ENCODE peak calls at places on chromosomes 5 and 9, in four cellular contexts. K is CD8-positive, alpha-beta T cell; Q is pancreas; W is heart left ventricle. D is an unnamed sample.

GRCh38 chr5:44365351-44365750 is 23.9 kb downstream of the FGF10 start:
- DNase-seq in K (no peak), Q (no peak), W (no peak), D (no peak)

GRCh38 chr5:40797273-40798011 is 732 bp downstream of the PRKAA1 start:
- DNase-seq in W (peak; percentile 80), Q (peak; percentile 42), K (peak; percentile 65), D (peak; percentile 57)

GRCh38 chr9:127104465-127105311 is 17.7 kb downstream of the ANGPTL2 start:
- DNase-seq in W (no peak), Q (no peak), K (no peak), D (no peak)

GRCh38 chr9:115200711-115201505 is 83.0 kb upstream of the TNC start:
- DNase-seq in Q (no peak), K (no peak), W (no peak), D (no peak)

GRCh38 chr9:126791406-126792230 is 13.2 kb upstream of the ZBTB43 start:
- DNase-seq in Q (no peak), K (no peak), W (no peak), D (no peak)

GRCh38 chr5:66072031-66072430 is 72.1 kb upstream of the SREK1 start:
- DNase-seq in K (no peak), W (no peak), Q (no peak), D (no peak)

GRCh38 chr5:45081082-45081481 is 272.3 kb downstream of the MRPS30 start:
- DNase-seq in Q (no peak), K (no peak), W (no peak), D (no peak)

GRCh38 chr9:77005216-77005615 is 14.2 kb upstream of the FOXB2 start:
- DNase-seq in K (no peak), W (no peak), Q (no peak), D (no peak)

GRCh38 chr5:64690417-64691151 is at the start of gene SHISAL2B:
- DNase-seq in W (no peak), Q (no peak), K (no peak), D (no peak)

GRCh38 chr5:79436224-79436623 is 77.7 kb downstream of the HOMER1 start:
- DNase-seq in K (no peak), W (no peak), Q (no peak), D (no peak)

GRCh38 chr5:80083115-80083890 is 48.2 kb downstream of the THBS4 start:
- DNase-seq in K (no peak), W (peak; percentile 34), Q (no peak), D (peak; percentile 15)

GRCh38 chr5:125043781-125044391 is 297.4 kb upstream of the ZNF608 start:
- DNase-seq in Q (peak; percentile 76), W (peak; percentile 86), K (no peak), D (no peak)

GRCh38 chr5:154371687-154372086 is 74.1 kb upstream of the SAP30L start:
- DNase-seq in Q (no peak), W (no peak), K (no peak), D (no peak)

GRCh38 chr5:175814676-175815075 is 56.7 kb upstream of the CPLX2 start:
- DNase-seq in W (no peak), K (no peak), Q (no peak), D (no peak)

GRCh38 chr5:43401827-43402226 is 10.4 kb downstream of the CCL28 start:
- DNase-seq in W (no peak), K (no peak), Q (no peak), D (no peak)

GRCh38 chr5:137693307-137693950 is 42.5 kb downstream of the KLHL3 start:
- DNase-seq in W (no peak), Q (no peak), K (no peak), D (no peak)

GRCh38 chr9:110691002-110691549 is 22.5 kb downstream of the MUSK start:
- DNase-seq in W (no peak), Q (no peak), K (no peak), D (no peak)

GRCh38 chr9:116566677-116567488 is 120.2 kb upstream of the TRIM32 start:
- DNase-seq in W (no peak), Q (peak; percentile 46), K (no peak), D (no peak)

GRCh38 chr5:116280149-116280803 is 195.5 kb downstream of the COMMD10 start:
- DNase-seq in Q (no peak), W (no peak), K (no peak), D (no peak)

GRCh38 chr5:125348221-125348692 is 601.8 kb upstream of the ZNF608 start:
- DNase-seq in Q (no peak), W (peak; percentile 31), K (no peak), D (no peak)

GRCh38 chr5:126138475-126139005 is 284.7 kb upstream of the GRAMD2B start:
- DNase-seq in Q (no peak), K (no peak), W (no peak), D (no peak)

GRCh38 chr5:96781031-96781733 is 26.6 kb downstream of the ERAP1 start:
- DNase-seq in Q (no peak), W (no peak), K (no peak), D (no peak)

GRCh38 chr5:55160493-55161209 is 680 bp downstream of the GPX8 start:
- DNase-seq in W (peak; percentile 50), Q (peak; percentile 25), K (no peak), D (no peak)

GRCh38 chr5:151008906-151009305 is 11.5 kb upstream of the GPX3 start:
- DNase-seq in K (no peak), Q (no peak), W (no peak), D (no peak)

GRCh38 chr5:141349917-141350619 is at the start of gene PCDHGB1:
- DNase-seq in W (peak; percentile 52), Q (no peak), K (no peak), D (no peak)

GRCh38 chr5:168047669-168048111 is 243.8 kb upstream of the WWC1 start:
- DNase-seq in W (peak; percentile 70), K (no peak), Q (no peak), D (no peak)

GRCh38 chr5:172335721-172336120 is 52.2 kb upstream of the UBTD2 start:
- DNase-seq in K (no peak), W (no peak), Q (no peak), D (no peak)
- H3K27ac ChIP-seq in K (no peak overlapping the region), W (no peak overlapping the region), Q (no peak overlapping the region), D (no peak overlapping the region)

GRCh38 chr5:111550282-111551020 is 38.1 kb upstream of the STARD4 start:
- DNase-seq in Q (peak; percentile 51), W (peak; percentile 86), K (peak; percentile 54), D (peak; percentile 54)
- H3K27ac ChIP-seq in Q (no peak overlapping the region), W (peak overlapping the region; percentile 76), K (no peak overlapping the region), D (no peak overlapping the region)

GRCh38 chr9:113886003-113886324 is 9.9 kb downstream of the ZNF618 start:
- DNase-seq in W (no peak), K (no peak), Q (no peak), D (no peak)
- H3K27ac ChIP-seq in W (peak overlapping the region; percentile 2), K (no peak overlapping the region), Q (peak overlapping the region; percentile 47), D (no peak overlapping the region)

DNA sequence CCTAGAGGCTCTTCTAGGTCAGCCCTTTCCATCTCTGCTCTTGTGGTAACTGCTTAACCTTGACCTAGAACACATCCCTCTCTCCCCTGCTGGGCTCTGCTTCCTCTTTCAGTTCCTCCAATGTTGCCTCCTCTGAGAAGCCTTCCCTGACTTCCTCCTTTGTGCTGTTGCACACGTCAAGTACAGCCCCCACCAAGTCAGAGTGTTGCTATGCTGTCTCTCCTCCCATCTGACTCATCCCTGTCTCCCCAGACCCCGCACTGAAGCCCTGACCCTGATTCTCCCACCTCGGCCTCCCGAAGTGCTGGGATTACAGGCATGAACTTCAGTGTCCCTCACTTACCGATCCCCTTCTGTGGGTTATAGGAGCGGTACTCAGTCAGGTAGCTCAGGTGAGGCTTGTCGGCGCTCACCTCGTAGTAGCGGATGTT is 10.4 kb upstream of the TRIM14 start:
- DNase-seq in W (peak; percentile 31), Q (no peak), K (no peak), D (no peak)
- H3K27ac ChIP-seq in W (no peak overlapping the region), Q (no peak overlapping the region), K (no peak overlapping the region), D (peak overlapping the region; percentile 3)

GRCh38 chr9:34991833-34992375 is 2.4 kb downstream of the DNAJB5 start:
- DNase-seq in W (peak; percentile 62), Q (peak; percentile 29), K (no peak), D (no peak)
- H3K27ac ChIP-seq in W (peak overlapping the region; percentile 89), Q (peak overlapping the region; percentile 37), K (no peak overlapping the region), D (peak overlapping the region; percentile 13)

GRCh38 chr5:149732500-149733128 is 2.5 kb downstream of the PPARGC1B start:
- DNase-seq in Q (no peak), K (no peak), W (peak; percentile 68), D (no peak)
- H3K27ac ChIP-seq in Q (no peak overlapping the region), K (peak overlapping the region; percentile 70), W (peak overlapping the region; percentile 94), D (no peak overlapping the region)

GRCh38 chr9:98124637-98125426 is 5.8 kb upstream of the TRIM14 start:
- DNase-seq in W (no peak), Q (no peak), K (no peak), D (no peak)

GRCh38 chr9:98120476-98120875 is 1.5 kb upstream of the TRIM14 start:
- DNase-seq in Q (no peak), W (no peak), K (no peak), D (no peak)

GRCh38 chr9:98117984-98118639 is 910 bp downstream of the TRIM14 start:
- DNase-seq in W (no peak), K (peak; percentile 34), Q (peak; percentile 58), D (no peak)

GRCh38 chr9:98121096-98121495 is 2.1 kb upstream of the TRIM14 start:
- DNase-seq in K (no peak), W (no peak), Q (no peak), D (no peak)

DNA sequence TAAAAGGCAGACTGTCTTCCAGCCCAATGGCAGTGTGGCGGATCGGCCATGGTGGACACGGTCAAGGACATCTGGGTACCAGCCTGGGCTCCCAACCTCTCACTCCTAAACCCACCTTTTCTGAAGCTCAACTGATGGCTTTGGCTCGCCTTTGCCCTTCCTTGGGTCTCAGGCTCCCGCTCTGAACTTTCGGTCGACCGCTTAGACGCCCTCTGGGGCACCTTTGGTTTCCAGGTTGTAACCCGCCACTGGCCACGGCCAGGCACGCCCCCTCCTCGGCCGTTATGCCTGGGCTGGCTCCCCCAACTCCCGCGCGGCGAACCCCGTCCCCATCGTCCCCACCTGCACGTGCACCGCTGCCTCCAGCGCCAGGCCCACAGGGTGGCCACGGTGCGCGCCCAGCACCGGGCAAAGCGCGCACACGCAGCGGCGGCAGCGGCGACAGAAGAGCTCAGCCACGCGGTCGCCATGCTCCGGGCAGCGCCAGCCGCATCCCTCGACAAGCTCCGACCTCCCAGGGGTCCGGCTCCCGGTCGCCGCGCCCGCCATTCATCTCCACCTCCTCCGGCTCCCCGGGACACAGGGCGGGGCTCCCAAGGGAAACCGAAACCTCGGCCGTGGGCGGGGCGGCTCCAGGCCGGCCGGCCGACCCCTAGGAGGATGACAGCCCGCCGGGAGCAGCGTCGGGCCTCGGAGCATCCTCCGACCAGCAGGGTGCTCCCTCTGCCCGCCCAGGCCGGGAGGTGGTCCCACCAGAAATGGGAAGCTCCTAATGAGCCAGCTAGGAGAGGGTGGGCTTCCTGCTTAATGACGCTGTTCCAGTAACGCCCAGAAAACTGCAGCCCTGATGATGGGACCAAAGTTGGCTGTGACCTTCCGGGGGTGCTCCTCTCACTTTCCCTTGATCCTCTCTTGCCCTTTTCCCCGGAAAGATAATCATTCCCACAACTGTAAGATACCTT is at the start of gene TRIM14:
- DNase-seq in K (peak; percentile 47), Q (peak; percentile 41), W (peak; percentile 61), D (no peak)
- H3K27ac ChIP-seq in K (peak within 1 kb of the TSS; percentile 71), Q (peak within 1 kb of the TSS; percentile 63), W (no peak within 1 kb of the TSS), D (peak within 1 kb of the TSS; percentile 48)

DNA sequence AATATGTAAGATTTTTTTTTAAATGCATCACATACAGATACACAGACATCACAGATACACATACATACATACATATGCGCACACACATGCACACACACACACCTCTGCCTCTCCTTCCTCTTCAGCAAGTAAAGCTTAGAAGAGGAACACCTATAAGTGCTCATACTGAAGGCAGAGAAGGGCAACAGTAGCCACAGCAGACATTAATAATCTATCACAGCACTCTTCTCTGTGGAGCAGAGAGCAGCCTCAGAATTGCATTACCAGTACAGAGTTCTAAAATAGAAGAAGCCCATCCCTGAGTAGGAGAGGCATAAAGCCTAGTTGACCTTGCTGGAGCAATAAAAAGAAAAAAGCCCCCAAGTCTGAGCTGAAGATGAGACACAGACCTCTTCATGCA is 110.6 kb downstream of the MLLT3 start:
- DNase-seq in W (no peak), K (no peak), Q (no peak), D (no peak)
- H3K27ac ChIP-seq in W (no peak overlapping the region), K (no peak overlapping the region), Q (no peak overlapping the region), D (no peak overlapping the region)